ENCODE peak calls at places on chromosomes 7 and 10, in six cellular contexts. E is IMR-90, G is gastrocnemius medialis, H is tibial nerve, Z is uterus, X is ovary. Q is an unnamed sample.

GRCh38 chr7:137545059-137545730 is 201.7 kb upstream of the PTN start:
- DNase-seq in E (no peak), X (no peak), G (no peak), H (no peak), Z (no peak), Q (no peak)

GRCh38 chr10:260819-261429 is 125.7 kb downstream of the ZMYND11 start:
- DNase-seq in H (no peak), E (no peak), G (no peak), Z (no peak), X (no peak), Q (no peak)

GRCh38 chr7:10956528-10956927 is 17.1 kb upstream of the PHF14 start:
- DNase-seq in X (no peak), Z (no peak), G (no peak), H (no peak), E (no peak), Q (no peak)

GRCh38 chr7:153930681-153931080 is 121.5 kb upstream of the DPP6 start:
- DNase-seq in E (no peak), X (no peak), Z (no peak), G (no peak), H (no peak), Q (no peak)

GRCh38 chr10:48476279-48476982 is 128.4 kb downstream of the ARHGAP22 start:
- DNase-seq in H (no peak), G (no peak), X (no peak), Z (no peak), E (no peak), Q (no peak)

GRCh38 chr10:110220383-110220782 is 13.0 kb downstream of the MXI1 start:
- DNase-seq in G (no peak), E (no peak), Z (no peak), X (peak), H (no peak), Q (no peak)

GRCh38 chr10:123562811-123563580 is 103.2 kb upstream of the GPR26 start:
- DNase-seq in H (no peak), Z (no peak), G (no peak), E (no peak), X (no peak), Q (no peak)

GRCh38 chr10:26520575-26520974 is 82.4 kb downstream of the APBB1IP start:
- DNase-seq in E (no peak), H (no peak), G (no peak), Z (no peak), X (no peak), Q (no peak)

DNA sequence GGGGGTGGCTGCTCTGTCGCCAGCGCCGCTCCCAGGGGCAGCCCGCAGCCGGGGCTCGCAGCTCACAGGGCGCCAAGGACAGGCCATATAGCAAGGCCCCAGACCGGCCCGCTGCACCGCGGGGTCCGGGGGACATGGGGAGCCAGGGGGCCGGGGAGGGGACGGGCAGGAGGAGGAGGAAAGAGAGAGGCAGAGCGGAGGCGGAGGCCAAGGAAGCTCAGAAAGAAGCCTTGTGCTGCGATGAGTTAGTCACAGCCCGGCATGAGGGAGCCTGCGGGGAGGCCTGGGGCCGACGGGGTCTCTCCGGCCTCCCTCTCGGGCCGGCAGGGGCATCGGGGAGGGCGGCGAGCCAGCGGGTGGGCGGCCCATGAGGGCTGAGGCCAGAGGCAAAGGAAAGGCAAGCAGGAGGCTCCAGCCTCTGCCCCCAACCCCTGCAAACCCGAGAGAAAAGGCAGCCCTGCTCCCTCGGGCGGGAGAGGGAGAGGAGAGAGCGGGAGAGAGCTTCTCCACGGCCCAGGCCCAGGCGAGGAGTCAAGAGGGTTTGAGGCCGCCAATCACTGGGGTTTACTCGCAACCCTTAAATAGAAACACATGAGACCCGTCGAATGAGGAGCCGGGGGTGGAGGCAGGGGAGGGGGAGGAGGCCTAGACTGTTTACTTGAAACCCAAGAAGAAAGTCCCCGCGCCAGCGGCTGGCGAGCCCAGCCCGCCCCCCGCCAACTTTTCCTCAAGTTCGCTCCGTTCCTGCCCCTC is 167.9 kb downstream of the NEURL1 start:
- DNase-seq in X (peak), G (peak), Z (peak), E (peak), H (peak), Q (peak)
- TF ChIP-seq POLR2A in X (peak), G (peak), Z (peak), E (peak), H (peak), Q (peak)

GRCh38 chr7:35003679-35004278 is 33.5 kb downstream of the DPY19L1 start:
- DNase-seq in Z (peak), X (no peak), H (no peak), G (no peak), E (peak), Q (no peak)
- TF ChIP-seq POLR2A in Z (no peak), X (no peak), H (no peak), G (no peak), E (no peak), Q (no peak)

GRCh38 chr10:126087274-126087673 is 190.9 kb downstream of the FANK1 start:
- DNase-seq in G (no peak), Z (no peak), H (no peak), E (no peak), X (no peak), Q (no peak)
- TF ChIP-seq POLR2A in G (no peak), Z (no peak), H (no peak), E (no peak), X (no peak), Q (no peak)

GRCh38 chr7:151058766-151059361 is 525 bp upstream of the SLC4A2 start:
- DNase-seq in X (no peak), E (no peak), H (no peak), Z (no peak), G (no peak), Q (no peak)
- TF ChIP-seq POLR2A in X (no peak), E (no peak), H (no peak), Z (no peak), G (no peak), Q (no peak)

GRCh38 chr7:129438839-129439640 is 4.8 kb downstream of the STRIP2 start:
- DNase-seq in Z (no peak), H (no peak), E (peak), G (no peak), X (no peak), Q (no peak)
- TF ChIP-seq POLR2A in Z (no peak), H (no peak), E (no peak), G (no peak), X (no peak), Q (no peak)

GRCh38 chr7:66100408-66101050 is 14.1 kb upstream of the CRCP start:
- DNase-seq in E (no peak), H (no peak), G (no peak), Z (no peak), X (no peak), Q (no peak)

GRCh38 chr7:66105263-66105748 is 9.3 kb upstream of the CRCP start:
- DNase-seq in H (no peak), G (no peak), X (no peak), E (no peak), Z (no peak), Q (no peak)

GRCh38 chr7:66095010-66095409 is 19.4 kb downstream of the ASL start:
- DNase-seq in H (no peak), G (no peak), Z (no peak), X (no peak), E (no peak), Q (no peak)

GRCh38 chr7:66099232-66099550 is 15.5 kb upstream of the CRCP start:
- DNase-seq in G (no peak), H (no peak), E (no peak), Z (no peak), X (no peak), Q (no peak)

DNA sequence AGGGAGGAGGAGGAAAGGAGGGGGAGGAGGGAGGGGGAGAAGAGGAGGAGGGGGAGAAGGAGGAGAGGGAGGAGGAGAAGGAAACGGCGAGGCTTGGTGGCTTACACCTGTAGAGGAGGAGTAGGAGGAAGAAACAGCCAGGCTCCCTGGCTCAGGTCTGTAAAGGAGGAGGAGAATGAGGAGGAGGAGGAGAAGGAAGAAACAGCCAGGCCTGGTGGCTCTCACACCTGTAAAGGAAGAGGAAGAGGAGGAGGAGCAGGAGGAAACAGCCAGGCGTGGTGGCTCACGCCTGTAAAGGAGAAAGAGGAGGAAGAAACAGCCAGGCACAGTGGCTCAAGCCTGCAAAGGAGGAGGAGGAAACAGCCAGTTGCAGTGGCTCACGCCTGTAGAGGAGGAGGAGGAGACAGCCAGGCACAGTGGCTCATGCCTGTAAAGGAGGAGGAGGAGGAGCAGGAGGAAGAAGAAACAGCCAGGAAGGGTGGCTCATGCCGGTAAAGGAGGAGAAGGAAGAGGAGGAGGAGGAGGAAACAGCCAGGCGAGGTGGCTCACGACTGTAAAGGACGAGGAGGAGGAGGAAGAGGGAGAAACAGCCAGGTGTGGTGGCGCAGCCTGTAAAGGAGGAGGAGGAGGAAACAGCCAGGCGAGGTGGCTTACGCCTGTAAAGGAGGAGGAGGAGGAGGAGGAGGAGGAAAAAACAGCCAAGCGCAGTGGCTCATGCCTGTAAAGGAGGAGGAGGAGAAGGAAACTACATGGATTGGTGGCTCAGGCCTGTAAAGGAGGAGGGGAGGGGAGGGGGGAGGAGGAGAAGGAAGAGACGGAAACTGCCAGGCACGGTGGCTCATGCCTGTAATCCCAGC is 14.9 kb upstream of the CRCP start:
- DNase-seq in G (peak), E (peak), X (peak), Z (peak), H (peak), Q (peak)
- TF ChIP-seq POLR2A in G (peak), E (no peak), X (peak), Z (peak), H (no peak), Q (no peak)

GRCh38 chr10:61779950-61780659 is 117.4 kb downstream of the CABCOCO1 start:
- DNase-seq in G (no peak), X (no peak), H (no peak), E (peak), Z (peak), Q (no peak)
- TF ChIP-seq POLR2A in G (no peak), X (no peak), H (no peak), E (no peak), Z (no peak), Q (no peak)

GRCh38 chr7:123771846-123772245 is 23.0 kb upstream of the WASL start:
- DNase-seq in H (no peak), G (no peak), X (no peak), Z (no peak), E (no peak), Q (no peak)

GRCh38 chr7:123771256-123771655 is 22.5 kb upstream of the WASL start:
- DNase-seq in Z (no peak), X (no peak), G (no peak), H (no peak), E (no peak), Q (no peak)

GRCh38 chr7:123768493-123768892 is 19.7 kb upstream of the WASL start:
- DNase-seq in H (no peak), X (no peak), G (no peak), E (no peak), Z (no peak), Q (no peak)

GRCh38 chr7:123769371-123769770 is 20.6 kb upstream of the WASL start:
- DNase-seq in Z (no peak), H (no peak), G (no peak), E (peak), X (peak), Q (no peak)

DNA sequence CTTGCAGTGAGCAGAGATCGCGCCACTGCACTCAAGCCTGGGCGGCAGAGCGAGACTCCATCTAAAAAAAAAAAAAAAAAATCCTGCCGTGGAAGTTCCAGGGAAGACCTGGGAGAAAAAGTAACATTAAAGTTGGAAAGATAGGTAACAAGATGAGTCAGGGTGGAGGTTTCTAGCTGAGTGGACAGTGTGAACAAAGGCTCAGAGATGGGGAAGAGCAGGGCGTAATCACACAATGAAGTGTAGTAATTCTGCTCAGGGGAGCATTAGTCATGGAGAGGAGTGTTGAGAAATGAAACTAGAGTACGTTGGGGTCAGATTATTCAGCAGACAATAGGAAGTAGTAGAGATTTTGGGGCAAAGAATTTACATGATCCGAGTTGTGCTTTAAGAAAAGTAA is 21.6 kb upstream of the WASL start:
- DNase-seq in X (no peak), Z (no peak), H (no peak), G (no peak), E (no peak), Q (no peak)
- TF ChIP-seq POLR2A in X (no peak), Z (no peak), H (no peak), G (no peak), E (no peak), Q (no peak)

GRCh38 chr10:43362191-43362839 is 9.1 kb upstream of the FXYD4 start:
- DNase-seq in G (peak), X (peak), E (peak), H (peak), Z (peak), Q (peak)
- TF ChIP-seq POLR2A in G (no peak), X (peak), E (no peak), H (no peak), Z (peak), Q (no peak)

GRCh38 chr7:138961159-138961558 is 20.0 kb downstream of the KIAA1549 start:
- DNase-seq in E (no peak), X (no peak), H (peak), Z (no peak), G (no peak), Q (no peak)
- TF ChIP-seq POLR2A in E (no peak), X (no peak), H (no peak), Z (no peak), G (no peak), Q (no peak)

Q was measured in breast epithelium.